ENCODE peak calls at places on chromosomes 16 and 17, in six cellular contexts. P is GM12878, A is SK-N-SH, V is HCT116, N is HepG2, I is K562. J is an unnamed sample.

GRCh38 chr16:89385712-89386111 is 104.6 kb downstream of the ANKRD11 start:
- DNase-seq in P (no peak), A (no peak), V (no peak), N (no peak), I (no peak), J (no peak)

GRCh38 chr17:74608511-74608910 is 15.0 kb downstream of the CD300E start:
- DNase-seq in P (no peak), A (no peak), V (no peak), N (no peak), I (no peak), J (no peak)

GRCh38 chr17:76252040-76252954 is 12.0 kb upstream of the RNF157 start:
- DNase-seq in P (no peak), A (no peak), V (no peak), N (peak; percentile 94), I (no peak), J (peak; percentile 81)

GRCh38 chr16:30011505-30012480 is 966 bp upstream of the DOC2A start:
- DNase-seq in P (no peak), A (no peak), V (no peak), N (no peak), I (no peak), J (no peak)

GRCh38 chr17:21278304-21279197 is 6.0 kb upstream of the MAP2K3 start:
- DNase-seq in P (no peak), A (no peak), V (no peak), N (no peak), I (no peak), J (no peak)

GRCh38 chr16:23025692-23026305 is 123.5 kb downstream of the USP31 start:
- DNase-seq in P (no peak), A (peak; percentile 67), V (no peak), N (no peak), I (no peak), J (no peak)

GRCh38 chr17:2227025-2227699 is 76.4 kb downstream of the SMG6 start:
- DNase-seq in P (no peak), A (peak; percentile 41), V (no peak), N (no peak), I (no peak), J (no peak)

GRCh38 chr17:68290268-68290954 is 516 bp downstream of the SLC16A6 start:
- DNase-seq in P (no peak), A (peak; percentile 60), V (no peak), N (no peak), I (no peak), J (no peak)

GRCh38 chr17:82858376-82859126 is 18.7 kb upstream of the ZNF750 start:
- DNase-seq in P (no peak), A (no peak), V (no peak), N (no peak), I (no peak), J (no peak)

GRCh38 chr16:73058616-73059409 is 10.9 kb upstream of the ZFHX3 start:
- DNase-seq in P (no peak), A (peak; percentile 77), V (peak; percentile 38), N (no peak), I (peak; percentile 11), J (no peak)

GRCh38 chr16:85903576-85903975 is 4.6 kb downstream of the IRF8 start:
- DNase-seq in P (peak; percentile 87), A (no peak), V (no peak), N (no peak), I (no peak), J (no peak)

DNA sequence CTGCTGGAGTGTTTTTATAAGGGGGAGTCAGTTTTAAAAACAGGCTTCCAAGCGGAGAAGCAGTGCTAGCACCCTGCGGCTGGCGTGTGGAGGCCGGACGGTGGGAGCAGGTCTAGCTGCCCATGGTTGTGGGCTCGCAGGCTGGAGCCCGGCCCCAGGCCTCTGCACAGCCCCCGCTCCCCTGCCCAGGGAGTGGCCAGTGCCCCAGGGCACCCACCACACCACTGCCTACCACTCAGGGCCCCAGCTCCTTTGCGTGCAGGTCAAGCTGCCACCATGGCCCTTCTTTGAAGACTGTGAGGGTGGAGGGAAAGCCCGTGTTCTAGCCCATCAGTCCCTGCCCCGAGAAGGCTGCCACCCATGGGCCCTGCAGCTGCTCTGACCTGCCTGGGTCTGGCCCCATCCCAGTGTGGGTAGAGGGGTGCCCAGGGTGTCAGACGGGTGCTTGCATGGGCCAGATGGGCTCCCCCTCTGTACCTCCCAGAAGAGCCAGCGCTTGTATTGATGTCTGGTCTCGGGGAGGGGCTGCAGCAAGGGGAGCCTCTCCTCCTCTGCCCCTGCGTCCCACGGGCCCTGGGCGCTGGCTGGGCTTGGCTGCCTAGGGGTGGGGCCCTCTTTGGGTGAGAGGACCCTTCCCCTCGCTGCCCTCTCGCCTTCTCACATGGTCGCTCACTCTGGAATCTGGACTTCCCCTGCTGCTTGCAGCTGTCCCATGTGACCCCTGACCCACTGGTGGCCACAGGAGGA is 1.5 kb upstream of the NUDT16L1 start:
- DNase-seq in P (no peak), A (peak; percentile 44), V (no peak), N (no peak), I (no peak), J (no peak)
- TF ChIP-seq SIN3A in P (no peak), A (no peak), V (no peak), N (no peak), I (no peak), J (no peak)

GRCh38 chr17:48639982-48640857 is 14.1 kb upstream of the HOXB9 start:
- DNase-seq in P (no peak), A (no peak), V (no peak), N (no peak), I (no peak), J (no peak)

GRCh38 chr17:48641541-48642058 is 15.4 kb upstream of the HOXB9 start:
- DNase-seq in P (no peak), A (no peak), V (no peak), N (no peak), I (no peak), J (no peak)

GRCh38 chr17:48637323-48638260 is 11.4 kb upstream of the HOXB9 start:
- DNase-seq in P (no peak), A (no peak), V (no peak), N (no peak), I (no peak), J (no peak)

GRCh38 chr17:48640858-48641180 is 14.7 kb upstream of the HOXB9 start:
- DNase-seq in P (no peak), A (no peak), V (no peak), N (no peak), I (no peak), J (no peak)

GRCh38 chr17:48639136-48639535 is 13.0 kb upstream of the HOXB9 start:
- DNase-seq in P (no peak), A (no peak), V (no peak), N (no peak), I (peak; percentile 83), J (no peak)
- TF ChIP-seq REST in P (no peak), A (no peak), V (no peak), N (no peak), I (no peak), J (no peak)

GRCh38 chr16:54473201-54473993 is 186.8 kb upstream of the IRX3 start:
- DNase-seq in P (no peak), A (no peak), V (no peak), N (no peak), I (no peak), J (no peak)
- TF ChIP-seq POLR2AphosphoS5 in P (no peak), A (no peak), V (no peak), N (no peak), I (no peak), J (no peak)

GRCh38 chr16:50253511-50253903 is 12.8 kb upstream of the ADCY7 start:
- DNase-seq in P (no peak), A (no peak), V (no peak), N (no peak), I (no peak), J (no peak)

GRCh38 chr16:50252082-50252611 is 14.2 kb upstream of the ADCY7 start:
- DNase-seq in P (no peak), A (no peak), V (no peak), N (no peak), I (no peak), J (no peak)

GRCh38 chr16:50255538-50255937 is 10.8 kb upstream of the ADCY7 start:
- DNase-seq in P (no peak), A (no peak), V (no peak), N (no peak), I (no peak), J (no peak)

GRCh38 chr16:50252874-50253510 is 13.4 kb upstream of the ADCY7 start:
- DNase-seq in P (no peak), A (no peak), V (no peak), N (no peak), I (peak; percentile 56), J (no peak)

GRCh38 chr16:50254072-50254471 is 12.3 kb upstream of the ADCY7 start:
- DNase-seq in P (no peak), A (no peak), V (no peak), N (no peak), I (peak; percentile 84), J (no peak)
- TF ChIP-seq SIN3A in P (no peak), A (no peak), V (no peak), N (no peak), I (no peak), J (no peak)

GRCh38 chr17:29624586-29624985 is 1.9 kb upstream of the CORO6 start:
- DNase-seq in P (no peak), A (peak; percentile 41), V (no peak), N (no peak), I (no peak), J (no peak)

GRCh38 chr17:29622337-29623282 is at the start of gene CORO6:
- DNase-seq in P (no peak), A (peak; percentile 95), V (no peak), N (no peak), I (peak; percentile 80), J (no peak)

GRCh38 chr17:29623283-29623647 is 553 bp upstream of the CORO6 start:
- DNase-seq in P (no peak), A (no peak), V (no peak), N (no peak), I (no peak), J (no peak)

GRCh38 chr17:29627951-29628350 is 5.2 kb upstream of the CORO6 start:
- DNase-seq in P (no peak), A (no peak), V (no peak), N (no peak), I (no peak), J (no peak)

GRCh38 chr17:29625037-29625750 is 2.5 kb upstream of the CORO6 start:
- DNase-seq in P (no peak), A (peak; percentile 66), V (peak; percentile 43), N (no peak), I (no peak), J (no peak)
- TF ChIP-seq REST in P (no peak), A (no peak), V (no peak), N (no peak), I (no peak), J (no peak)